ENCODE peak calls at places on chromosome 6, in six cellular contexts. One of them, this sample, is unnamed.

GRCh38 chr6:43076093-43076927 is at the start of gene PTK7:
- DNase-seq in GM10248: no peak
- DNase-seq in brain microvascular endothelial cell: peak
- DNase-seq in M059J: peak
- DNase-seq in AG04450: no peak
- DNase-seq in HFF-Myc: no peak
- DNase-seq in this sample: peak

GRCh38 chr6:5398530-5398929 is 137.2 kb downstream of the FARS2 start:
- DNase-seq in AG04450: no peak
- DNase-seq in M059J: peak
- DNase-seq in brain microvascular endothelial cell: peak
- DNase-seq in HFF-Myc: no peak
- DNase-seq in GM10248: peak
- DNase-seq in this sample: peak

GRCh38 chr6:167291623-167292300 is 647 bp downstream of the UNC93A start:
- DNase-seq in brain microvascular endothelial cell: no peak
- DNase-seq in M059J: no peak
- DNase-seq in HFF-Myc: no peak
- DNase-seq in AG04450: no peak
- DNase-seq in GM10248: no peak
- DNase-seq in this sample: no peak

GRCh38 chr6:111096246-111096645 is 8.9 kb downstream of the SLC16A10 start:
- DNase-seq in HFF-Myc: no peak
- DNase-seq in GM10248: peak
- DNase-seq in AG04450: no peak
- DNase-seq in M059J: no peak
- DNase-seq in brain microvascular endothelial cell: no peak
- DNase-seq in this sample: no peak

GRCh38 chr6:74347161-74347560 is 651.2 kb downstream of the CD109 start:
- DNase-seq in AG04450: no peak
- DNase-seq in M059J: no peak
- DNase-seq in HFF-Myc: no peak
- DNase-seq in GM10248: no peak
- DNase-seq in brain microvascular endothelial cell: no peak
- DNase-seq in this sample: no peak

GRCh38 chr6:3031857-3032256 is 32.2 kb downstream of the NQO2 start:
- DNase-seq in AG04450: no peak
- DNase-seq in HFF-Myc: no peak
- DNase-seq in GM10248: no peak
- DNase-seq in M059J: no peak
- DNase-seq in brain microvascular endothelial cell: no peak
- DNase-seq in this sample: no peak

GRCh38 chr6:45432944-45433343 is 55.2 kb upstream of the SUPT3H start:
- DNase-seq in GM10248: no peak
- DNase-seq in brain microvascular endothelial cell: no peak
- DNase-seq in M059J: peak
- DNase-seq in HFF-Myc: no peak
- DNase-seq in AG04450: no peak
- DNase-seq in this sample: no peak

GRCh38 chr6:254011-254410 is 38.3 kb upstream of the DUSP22 start:
- DNase-seq in HFF-Myc: no peak
- DNase-seq in AG04450: no peak
- DNase-seq in brain microvascular endothelial cell: no peak
- DNase-seq in GM10248: no peak
- DNase-seq in M059J: no peak
- DNase-seq in this sample: no peak

GRCh38 chr6:69936674-69937363 is 70.5 kb downstream of the COL19A1 start:
- DNase-seq in AG04450: no peak
- DNase-seq in M059J: peak
- DNase-seq in GM10248: no peak
- DNase-seq in brain microvascular endothelial cell: no peak
- DNase-seq in HFF-Myc: no peak
- DNase-seq in this sample: no peak

GRCh38 chr6:98576811-98577210 is 257.6 kb upstream of the POU3F2 start:
- DNase-seq in AG04450: no peak
- DNase-seq in GM10248: no peak
- DNase-seq in HFF-Myc: no peak
- DNase-seq in M059J: peak
- DNase-seq in brain microvascular endothelial cell: no peak
- DNase-seq in this sample: no peak

GRCh38 chr6:4192173-4192572 is 56.8 kb upstream of the ECI2 start:
- DNase-seq in AG04450: no peak
- DNase-seq in HFF-Myc: no peak
- DNase-seq in GM10248: no peak
- DNase-seq in M059J: no peak
- DNase-seq in brain microvascular endothelial cell: no peak
- DNase-seq in this sample: no peak

GRCh38 chr6:27873101-27874030 is 38.8 kb downstream of the OR2B2 start:
- DNase-seq in AG04450: no peak
- DNase-seq in GM10248: peak
- DNase-seq in brain microvascular endothelial cell: no peak
- DNase-seq in HFF-Myc: peak
- DNase-seq in M059J: peak
- DNase-seq in this sample: peak

GRCh38 chr6:22722913-22723312 is 153.5 kb downstream of the HDGFL1 start:
- DNase-seq in M059J: no peak
- DNase-seq in brain microvascular endothelial cell: no peak
- DNase-seq in GM10248: no peak
- DNase-seq in HFF-Myc: no peak
- DNase-seq in AG04450: no peak
- DNase-seq in this sample: no peak

GRCh38 chr6:85547719-85548118 is 45.9 kb downstream of the SNX14 start:
- DNase-seq in GM10248: no peak
- DNase-seq in M059J: no peak
- DNase-seq in brain microvascular endothelial cell: no peak
- DNase-seq in AG04450: no peak
- DNase-seq in HFF-Myc: no peak
- DNase-seq in this sample: no peak

GRCh38 chr6:403659-404655 is 12.4 kb downstream of the IRF4 start:
- DNase-seq in GM10248: peak
- DNase-seq in M059J: no peak
- DNase-seq in brain microvascular endothelial cell: no peak
- DNase-seq in AG04450: no peak
- DNase-seq in HFF-Myc: no peak
- DNase-seq in this sample: no peak

GRCh38 chr6:41199427-41200246 is 1.3 kb downstream of the TREML2 start:
- DNase-seq in brain microvascular endothelial cell: no peak
- DNase-seq in GM10248: peak
- DNase-seq in AG04450: no peak
- DNase-seq in M059J: no peak
- DNase-seq in HFF-Myc: no peak
- DNase-seq in this sample: no peak

GRCh38 chr6:126721581-126722145 is 381.7 kb downstream of the CENPW start:
- DNase-seq in GM10248: no peak
- DNase-seq in M059J: peak
- DNase-seq in AG04450: peak
- DNase-seq in HFF-Myc: peak
- DNase-seq in brain microvascular endothelial cell: peak
- DNase-seq in this sample: peak

GRCh38 chr6:130995783-130996447 is 67.1 kb downstream of the EPB41L2 start:
- DNase-seq in M059J: peak
- DNase-seq in AG04450: no peak
- DNase-seq in HFF-Myc: no peak
- DNase-seq in brain microvascular endothelial cell: no peak
- DNase-seq in GM10248: no peak
- DNase-seq in this sample: no peak

GRCh38 chr6:44022296-44022661 is 105.0 kb downstream of the MRPL14 start:
- DNase-seq in brain microvascular endothelial cell: no peak
- DNase-seq in HFF-Myc: no peak
- DNase-seq in GM10248: no peak
- DNase-seq in AG04450: no peak
- DNase-seq in M059J: peak
- DNase-seq in this sample: no peak

GRCh38 chr6:40717411-40718057 is 130.4 kb upstream of the LRFN2 start:
- DNase-seq in HFF-Myc: no peak
- DNase-seq in M059J: peak
- DNase-seq in GM10248: no peak
- DNase-seq in AG04450: no peak
- DNase-seq in brain microvascular endothelial cell: no peak
- DNase-seq in this sample: no peak

GRCh38 chr6:41088451-41088850 is 15.7 kb downstream of the NFYA start:
- DNase-seq in GM10248: no peak
- DNase-seq in HFF-Myc: no peak
- DNase-seq in M059J: no peak
- DNase-seq in AG04450: no peak
- DNase-seq in brain microvascular endothelial cell: peak
- DNase-seq in this sample: no peak

GRCh38 chr6:170022827-170023619 is 267.9 kb downstream of the DLL1 start:
- DNase-seq in HFF-Myc: no peak
- DNase-seq in brain microvascular endothelial cell: no peak
- DNase-seq in M059J: no peak
- DNase-seq in AG04450: no peak
- DNase-seq in GM10248: no peak
- DNase-seq in this sample: no peak

GRCh38 chr6:33248932-33249731 is 22.5 kb downstream of the VPS52 start:
- DNase-seq in HFF-Myc: peak
- DNase-seq in AG04450: peak
- DNase-seq in GM10248: peak
- DNase-seq in M059J: peak
- DNase-seq in brain microvascular endothelial cell: peak
- DNase-seq in this sample: peak

GRCh38 chr6:38215225-38215624 is 395.7 kb downstream of the ZFAND3 start:
- DNase-seq in GM10248: no peak
- DNase-seq in HFF-Myc: no peak
- DNase-seq in brain microvascular endothelial cell: no peak
- DNase-seq in AG04450: no peak
- DNase-seq in M059J: no peak
- DNase-seq in this sample: no peak

GRCh38 chr6:14671261-14671681 is 553.7 kb downstream of the CD83 start:
- DNase-seq in HFF-Myc: no peak
- DNase-seq in GM10248: no peak
- DNase-seq in brain microvascular endothelial cell: no peak
- DNase-seq in AG04450: peak
- DNase-seq in M059J: peak
- DNase-seq in this sample: no peak

GRCh38 chr6:43243649-43244321 is 504 bp downstream of the TTBK1 start:
- DNase-seq in AG04450: no peak
- DNase-seq in GM10248: no peak
- DNase-seq in brain microvascular endothelial cell: no peak
- DNase-seq in HFF-Myc: no peak
- DNase-seq in M059J: no peak
- DNase-seq in this sample: no peak

GRCh38 chr6:15017251-15017650 is 228.6 kb upstream of the JARID2 start:
- DNase-seq in GM10248: no peak
- DNase-seq in brain microvascular endothelial cell: peak
- DNase-seq in HFF-Myc: no peak
- DNase-seq in M059J: peak
- DNase-seq in AG04450: no peak
- DNase-seq in this sample: no peak

GRCh38 chr6:143187173-143187908 is 126.7 kb downstream of the AIG1 start:
- DNase-seq in brain microvascular endothelial cell: peak
- DNase-seq in GM10248: no peak
- DNase-seq in M059J: peak
- DNase-seq in HFF-Myc: peak
- DNase-seq in AG04450: peak
- DNase-seq in this sample: no peak

GRCh38 chr6:34559651-34560365 is 3.7 kb upstream of the SPDEF start:
- DNase-seq in HFF-Myc: no peak
- DNase-seq in GM10248: no peak
- DNase-seq in brain microvascular endothelial cell: no peak
- DNase-seq in M059J: no peak
- DNase-seq in AG04450: no peak
- DNase-seq in this sample: no peak

GRCh38 chr6:501891-502601 is 110.5 kb downstream of the IRF4 start:
- DNase-seq in M059J: no peak
- DNase-seq in HFF-Myc: no peak
- DNase-seq in brain microvascular endothelial cell: no peak
- DNase-seq in AG04450: no peak
- DNase-seq in GM10248: peak
- DNase-seq in this sample: no peak

GRCh38 chr6:105793132-105793531 is 293.0 kb upstream of the PRDM1 start:
- DNase-seq in GM10248: no peak
- DNase-seq in HFF-Myc: no peak
- DNase-seq in AG04450: no peak
- DNase-seq in brain microvascular endothelial cell: no peak
- DNase-seq in M059J: peak
- DNase-seq in this sample: no peak

GRCh38 chr6:157464653-157465535 is 83.9 kb downstream of the ZDHHC14 start:
- DNase-seq in GM10248: peak
- DNase-seq in brain microvascular endothelial cell: no peak
- DNase-seq in M059J: peak
- DNase-seq in HFF-Myc: no peak
- DNase-seq in AG04450: no peak
- DNase-seq in this sample: no peak

GRCh38 chr6:24480705-24481104 is 8.7 kb downstream of the GPLD1 start:
- DNase-seq in brain microvascular endothelial cell: no peak
- DNase-seq in M059J: no peak
- DNase-seq in GM10248: no peak
- DNase-seq in AG04450: no peak
- DNase-seq in HFF-Myc: no peak
- DNase-seq in this sample: no peak

GRCh38 chr6:137853569-137854213 is 13.4 kb upstream of the TNFAIP3 start:
- DNase-seq in brain microvascular endothelial cell: no peak
- DNase-seq in AG04450: no peak
- DNase-seq in GM10248: no peak
- DNase-seq in M059J: peak
- DNase-seq in HFF-Myc: no peak
- DNase-seq in this sample: no peak

GRCh38 chr6:165747963-165748362 is 84.9 kb upstream of the PDE10A start:
- DNase-seq in M059J: no peak
- DNase-seq in GM10248: no peak
- DNase-seq in brain microvascular endothelial cell: no peak
- DNase-seq in HFF-Myc: no peak
- DNase-seq in AG04450: no peak
- DNase-seq in this sample: no peak

This sample was measured in amniotic stem cell.